ENCODE peak calls at places on chromosomes 3 and 15, in ten cellular contexts. G is T-helper 1 cell; Z is NCI-H460; K is H54; E is CD4-positive, alpha-beta T cell; Q is activated naive CD8-positive, alpha-beta T cell treated with anti-CD3 and anti-CD28 coated beads for 36 hours; S is activated CD8-positive, alpha-beta memory T cell treated with anti-CD3 and anti-CD28 coated beads for 48 hours; T is amniotic stem cell; F is HTR-8/SVneo; O is LHCN-M2. V is an unnamed sample.
A peak's percentile ranks its signal among the peaks of the same experiment; 100 is the strongest.

GRCh38 chr3:168996622-168997021 is 666.9 kb downstream of the MECOM start:
- DNase-seq in T (no peak), Q (no peak), K (no peak), S (no peak), F (no peak), E (no peak), O (no peak), G (no peak), Z (no peak), V (no peak)

GRCh38 chr3:110795163-110795562 is 276.5 kb upstream of the NECTIN3 start:
- DNase-seq in F (no peak), G (no peak), T (no peak), Z (no peak), Q (no peak), K (no peak), S (no peak), E (no peak), O (no peak), V (no peak)

GRCh38 chr3:138019288-138020069 is 9.5 kb downstream of the CLDN18 start:
- DNase-seq in E (no peak), Z (no peak), T (no peak), F (no peak), Q (no peak), G (no peak), S (no peak), O (no peak), K (no peak), V (no peak)

GRCh38 chr3:36497234-36497633 is 116.9 kb downstream of the STAC start:
- DNase-seq in T (no peak), E (no peak), G (no peak), Z (no peak), O (no peak), F (no peak), S (no peak), Q (no peak), K (no peak), V (no peak)

GRCh38 chr3:43523454-43524053 is 98.3 kb downstream of the ANO10 start:
- DNase-seq in F (no peak), E (no peak), O (no peak), Z (no peak), S (no peak), Q (peak; percentile 21), G (peak; percentile 84), T (no peak), K (no peak), V (no peak)

GRCh38 chr15:92809880-92810361 is 90.2 kb upstream of the CHD2 start:
- DNase-seq in E (peak; percentile 21), K (no peak), T (peak; percentile 11), G (peak; percentile 62), O (peak; percentile 57), S (no peak), Z (no peak), Q (peak; percentile 31), F (no peak), V (peak; percentile 30)

GRCh38 chr3:180704532-180704931 is 25.2 kb upstream of the CCDC39 start:
- DNase-seq in K (no peak), O (no peak), T (no peak), S (no peak), E (no peak), F (no peak), Z (no peak), Q (no peak), G (no peak), V (no peak)

GRCh38 chr3:13782501-13782900 is 97.4 kb downstream of the WNT7A start:
- DNase-seq in S (no peak), Z (no peak), F (no peak), Q (no peak), O (no peak), T (no peak), E (no peak), K (no peak), G (no peak), V (no peak)

GRCh38 chr15:95664435-95664834 is 666.1 kb upstream of the NR2F2 start:
- DNase-seq in G (no peak), Q (no peak), K (no peak), S (no peak), O (peak; percentile 20), Z (no peak), T (no peak), F (no peak), E (no peak), V (no peak)

GRCh38 chr3:112873632-112874031 is 27.0 kb upstream of the CD200R1L start:
- DNase-seq in T (no peak), F (no peak), S (no peak), Z (no peak), Q (no peak), O (no peak), E (no peak), G (no peak), K (no peak), V (no peak)

V was measured in CD4-positive, alpha-beta memory T cell.